ENCODE peak calls at places on chromosomes 12 and 14, in eight cellular contexts. J is SJSA1; H is mucosa of descending colon; S is activated T-cell treated with anti-CD3 and anti-CD28 coated beads for 48 hours; M is NCI-H2171 treated with DMSO at 0.1 percent for 48 hours; F is iris pigment epithelial cell; X is stimulated activated CD8-positive, alpha-beta memory T cell treated with anti-CD3 and anti-CD28 coated beads, Interleukin-15, amount 100 ng/mL, for 24 hours; E is anterior cingulate cortex. L is an unnamed sample.

GRCh38 chr14:24312736-24313507 is 1.6 kb downstream of the LTB4R start:
- DNase-seq in H (peak; percentile 47), E (no peak), M (no peak), S (no peak), X (no peak), J (no peak), F (peak; percentile 31), L (peak; percentile 96)

GRCh38 chr12:117098361-117099217 is 627 bp downstream of the TESC start:
- DNase-seq in F (no peak), H (no peak), X (no peak), S (peak; percentile 19), M (no peak), J (no peak), E (no peak), L (no peak)

GRCh38 chr14:22973217-22974032 is 8.9 kb downstream of the AJUBA start:
- DNase-seq in E (no peak), X (no peak), J (peak; percentile 44), M (peak; percentile 78), H (peak; percentile 78), F (peak; percentile 62), S (no peak), L (peak; percentile 7)

GRCh38 chr12:90085491-90086274 is 377.0 kb upstream of the ATP2B1 start:
- DNase-seq in M (peak; percentile 43), X (no peak), S (no peak), J (no peak), E (no peak), H (no peak), F (peak; percentile 30), L (no peak)

GRCh38 chr14:95477411-95478089 is 38.9 kb downstream of the SYNE3 start:
- DNase-seq in J (no peak), E (no peak), H (no peak), S (no peak), X (no peak), F (no peak), M (no peak), L (no peak)

GRCh38 chr12:91009319-91009950 is 4.7 kb upstream of the EPYC start:
- DNase-seq in J (peak; percentile 86), F (peak; percentile 34), X (no peak), E (no peak), M (no peak), H (no peak), S (no peak), L (no peak)

GRCh38 chr12:92928431-92928961 is 599 bp downstream of the EEA1 start:
- DNase-seq in F (peak; percentile 26), M (peak; percentile 35), E (peak; percentile 14), S (peak; percentile 60), J (peak; percentile 44), H (peak; percentile 49), X (peak; percentile 26), L (no peak)

GRCh38 chr12:123686636-123687190 is 15.8 kb downstream of the TCTN2 start:
- DNase-seq in F (no peak), H (no peak), X (no peak), M (no peak), J (no peak), E (no peak), S (no peak), L (no peak)

GRCh38 chr12:3821441-3821840 is 51.8 kb downstream of the PARP11 start:
- DNase-seq in S (no peak), X (no peak), J (no peak), M (no peak), E (no peak), F (peak; percentile 47), H (no peak), L (no peak)

GRCh38 chr12:51005671-51006070 is 20.5 kb downstream of the SLC11A2 start:
- DNase-seq in E (no peak), F (no peak), J (no peak), H (peak; percentile 38), S (no peak), X (no peak), M (no peak), L (no peak)

GRCh38 chr12:81337891-81338290 is 260.0 kb downstream of the ACSS3 start:
- DNase-seq in M (no peak), E (no peak), X (no peak), H (no peak), F (peak; percentile 22), J (no peak), S (no peak), L (no peak)

GRCh38 chr12:6347367-6348338 is 5.8 kb upstream of the TNFRSF1A start:
- DNase-seq in H (no peak), S (no peak), E (no peak), F (peak; percentile 54), J (no peak), X (no peak), M (no peak), L (peak; percentile 66)

GRCh38 chr12:5716221-5716620 is 228.8 kb downstream of the ANO2 start:
- DNase-seq in M (no peak), S (no peak), F (no peak), X (no peak), H (peak; percentile 21), J (no peak), E (no peak), L (no peak)